ENCODE peak calls at places on chromosomes 7 and 10, in four cellular contexts. T is pancreas, X is IMR-90, R is WERI-Rb-1. E is an unnamed sample. For H3K9me3, the result is how much of the 10 kb centered on the place peaks cover.

GRCh38 chr7:69429817-69430501 is 168.3 kb upstream of the AUTS2 start:
- DNase-seq in T (no peak), R (peak), X (no peak), E (peak)

GRCh38 chr10:34377833-34378232 is 437.3 kb downstream of the PARD3 start:
- DNase-seq in X (no peak), R (no peak), T (no peak), E (no peak)

GRCh38 chr7:35729061-35729783 is 34.3 kb upstream of the HERPUD2 start:
- DNase-seq in X (no peak), R (no peak), T (no peak), E (no peak)

GRCh38 chr10:35463878-35464277 is 127.6 kb downstream of the CCNY start:
- DNase-seq in R (peak), T (no peak), X (no peak), E (no peak)

GRCh38 chr7:2573747-2574146 is 15.0 kb downstream of the IQCE start:
- DNase-seq in T (no peak), X (no peak), R (no peak), E (no peak)

GRCh38 chr10:47031953-47032465 is 120.8 kb downstream of the PTPN20 start:
- DNase-seq in X (peak), T (no peak), R (peak), E (no peak)

GRCh38 chr7:142542938-142543337 is 206.3 kb upstream of the PRSS1 start:
- DNase-seq in X (peak), R (no peak), T (no peak), E (no peak)

GRCh38 chr10:120827251-120827875 is 23.8 kb upstream of the WDR11 start:
- DNase-seq in X (no peak), R (no peak), T (no peak), E (no peak)

GRCh38 chr7:128794436-128794835 is 2.7 kb downstream of the CCDC136 start:
- DNase-seq in T (no peak), R (no peak), X (no peak), E (no peak)

GRCh38 chr10:29730461-29730860 is 95.7 kb upstream of the SVIL start:
- DNase-seq in R (no peak), T (no peak), X (no peak), E (no peak)

GRCh38 chr10:105837951-105838350 is 1196.9 kb downstream of the SORCS3 start:
- DNase-seq in X (no peak), T (no peak), R (no peak), E (no peak)

GRCh38 chr10:11354823-11355222 is 256.6 kb downstream of the USP6NL start:
- DNase-seq in T (no peak), X (no peak), R (no peak), E (no peak)

GRCh38 chr7:55124989-55125875 is 106.4 kb downstream of the EGFR start:
- DNase-seq in R (no peak), T (no peak), X (no peak), E (peak)

GRCh38 chr10:63005246-63005645 is 127.9 kb upstream of the NRBF2 start:
- DNase-seq in X (no peak), T (no peak), R (no peak), E (no peak)

GRCh38 chr7:25976630-25977029 is 175.4 kb upstream of the NFE2L3 start:
- DNase-seq in X (no peak), T (no peak), R (no peak), E (no peak)

GRCh38 chr7:151317936-151318335 is 23.7 kb upstream of the NUB1 start:
- DNase-seq in T (no peak), X (no peak), R (no peak), E (no peak)

GRCh38 chr10:74746813-74747212 is 79.6 kb upstream of the KAT6B start:
- DNase-seq in T (no peak), X (no peak), R (no peak), E (no peak)

GRCh38 chr10:122301055-122301810 is 30.1 kb downstream of the BTBD16 start:
- DNase-seq in T (no peak), X (peak), R (no peak), E (no peak)

DNA sequence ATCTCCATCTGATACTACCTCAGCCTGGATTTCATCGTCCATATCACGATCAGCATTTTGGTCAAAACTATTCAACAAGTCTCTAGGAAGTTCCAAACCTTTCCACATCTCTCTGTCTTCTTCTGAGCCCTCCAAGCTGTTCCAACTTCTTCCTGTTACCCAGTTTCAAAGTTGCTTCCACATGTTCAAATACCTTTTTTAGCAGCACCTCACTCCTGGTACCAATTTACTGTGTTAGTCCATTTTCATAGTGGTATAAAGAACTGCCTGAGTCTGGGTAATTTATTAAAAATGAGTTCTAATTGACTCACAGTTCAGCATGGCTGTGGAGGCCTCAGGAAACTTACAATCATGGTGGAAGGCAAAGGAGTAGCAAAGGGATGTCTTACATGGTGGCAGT is 41.1 kb upstream of the PPP1R3A start:
- DNase-seq in X (no peak), T (no peak), R (no peak), E (no peak)
- H3K9me3 ChIP-seq in X (under half), T (under half), R (under half), E (under half)

GRCh38 chr10:81953420-81953819 is 78.4 kb downstream of the NRG3 start:
- DNase-seq in R (no peak), T (no peak), X (no peak), E (no peak)
- H3K9me3 ChIP-seq in R (under half), T (under half), X (under half), E (under half)

DNA sequence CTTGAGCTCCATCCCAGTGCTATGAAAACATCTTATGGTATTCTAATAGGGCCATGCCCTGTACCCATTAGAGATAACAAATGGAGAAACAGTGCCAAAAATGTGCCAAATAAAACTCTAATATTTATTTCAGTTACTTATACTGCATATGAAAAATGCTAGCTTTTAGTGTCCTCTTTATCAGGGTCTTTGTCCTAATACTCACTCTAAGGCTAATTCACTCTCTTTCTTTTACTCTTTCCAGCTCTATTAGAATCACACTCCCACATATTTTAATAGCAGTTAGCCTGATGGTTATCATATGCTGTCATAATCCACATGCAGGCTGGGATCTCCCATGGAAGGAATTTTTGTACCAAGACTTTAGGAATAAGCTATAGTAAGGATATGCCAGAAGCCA is 408.4 kb downstream of the ETV1 start:
- DNase-seq in R (no peak), X (no peak), T (no peak), E (no peak)
- H3K9me3 ChIP-seq in R (under half), X (under half), T (under half), E (under half)

GRCh38 chr7:134855467-134855866 is 76.0 kb downstream of the CALD1 start:
- DNase-seq in X (no peak), R (no peak), T (no peak), E (no peak)
- H3K9me3 ChIP-seq in X (under half), R (under half), T (under half), E (under half)

GRCh38 chr10:133060466-133060865 is 27.3 kb upstream of the ADGRA1 start:
- DNase-seq in X (no peak), T (no peak), R (no peak), E (no peak)
- H3K9me3 ChIP-seq in X (under half), T (under half), R (under half), E (under half)

GRCh38 chr10:42479057-42479456 is 159.3 kb downstream of the ZNF33B start:
- DNase-seq in T (no peak), R (no peak), X (no peak), E (no peak)

GRCh38 chr10:42477170-42477569 is 161.2 kb downstream of the ZNF33B start:
- DNase-seq in X (no peak), R (no peak), T (no peak), E (peak)

GRCh38 chr10:42482411-42482810 is 156.0 kb downstream of the ZNF33B start:
- DNase-seq in X (peak), R (no peak), T (no peak), E (no peak)
- H3K9me3 ChIP-seq in X (under half), R (under half), T (under half), E (under half)

GRCh38 chr7:63899691-63900393 is 98.8 kb upstream of the ZNF722 start:
- DNase-seq in T (peak), R (no peak), X (no peak), E (peak)

GRCh38 chr7:63900394-63901203 is 98.0 kb upstream of the ZNF722 start:
- DNase-seq in R (no peak), T (peak), X (no peak), E (peak)
- H3K9me3 ChIP-seq in R (under half), T (under half), X (under half), E (under half)

DNA sequence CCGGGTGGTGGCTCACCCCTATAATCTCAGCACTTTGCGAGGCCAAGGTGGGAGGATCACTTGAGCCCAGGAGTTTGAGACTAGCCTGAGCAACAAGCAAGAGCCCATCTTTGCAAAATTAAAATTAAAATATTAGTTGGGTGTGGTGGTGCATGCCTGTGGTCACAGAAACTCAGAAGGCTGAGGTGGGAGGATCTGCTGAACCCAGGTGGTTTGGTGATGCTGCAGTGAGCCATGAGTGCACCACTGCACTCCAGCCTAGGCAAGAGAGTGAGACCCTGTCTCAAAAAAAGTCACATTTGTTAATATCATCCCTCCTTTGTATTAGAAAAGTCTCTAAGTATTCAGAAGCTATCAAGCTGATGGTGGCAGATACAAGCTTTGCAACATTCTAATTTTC is 317.5 kb downstream of the ANKRD30A start:
- DNase-seq in R (no peak), T (no peak), X (no peak), E (no peak)
- H3K9me3 ChIP-seq in R (under half), T (under half), X (under half), E (under half)

DNA sequence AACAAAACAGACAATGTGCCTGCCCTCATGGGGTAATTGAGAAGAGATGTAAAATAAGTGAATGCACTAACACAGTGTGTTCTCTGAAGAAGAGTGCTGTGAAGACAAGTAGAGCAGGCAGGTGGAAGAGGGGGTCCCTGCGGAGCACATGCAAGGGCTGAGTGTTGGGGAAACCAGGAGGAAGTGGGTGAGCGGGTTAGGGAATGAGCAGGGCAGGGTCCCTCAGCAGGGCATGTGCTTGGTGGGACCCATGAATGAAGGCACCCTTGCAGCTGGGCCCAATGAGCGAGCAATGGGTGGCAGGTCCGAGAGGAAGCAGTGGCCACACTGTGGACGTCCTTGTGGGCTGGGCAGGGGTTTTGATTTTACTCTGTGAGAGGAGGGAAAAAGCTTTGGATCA is 376.6 kb upstream of the COBL start:
- DNase-seq in R (no peak), X (no peak), T (no peak), E (no peak)
- H3K9me3 ChIP-seq in R (under half), X (under half), T (under half), E (under half)